ENCODE peak calls at places on chromosomes 6 and 20, in four cellular contexts. D is AG04450; L is CD8-positive, alpha-beta T cell; C is RWPE2. S is an unnamed sample.
A peak's percentile ranks its signal among the peaks of the same experiment; 100 is the strongest.

GRCh38 chr6:76885861-76886301 is 577.4 kb downstream of the HTR1B start:
- DNase-seq in D (no peak), L (no peak), C (no peak), S (peak; percentile 5)

GRCh38 chr20:4674672-4675071 is 47.0 kb upstream of the PRND start:
- DNase-seq in D (no peak), L (no peak), C (no peak), S (no peak)

GRCh38 chr6:138724015-138724414 is 49.6 kb upstream of the CCDC28A start:
- DNase-seq in L (no peak), D (no peak), C (no peak), S (no peak)

GRCh38 chr20:35739294-35740163 is 2.5 kb downstream of the RBM39 start:
- DNase-seq in C (peak; percentile 39), L (no peak), D (no peak), S (no peak)

GRCh38 chr6:44001318-44001868 is 125.9 kb downstream of the MRPL14 start:
- DNase-seq in L (no peak), C (no peak), D (no peak), S (no peak)

GRCh38 chr6:100456881-100457220 is 7.9 kb downstream of the SIM1 start:
- DNase-seq in C (no peak), L (no peak), D (no peak), S (no peak)

GRCh38 chr6:31037692-31038091 is 27.4 kb downstream of the MUC22 start:
- DNase-seq in D (peak; percentile 27), C (no peak), L (no peak), S (no peak)

GRCh38 chr6:19892250-19892649 is 55.1 kb downstream of the ID4 start:
- DNase-seq in L (no peak), D (no peak), C (peak; percentile 88), S (peak; percentile 89)

GRCh38 chr6:136549359-136550044 is 720 bp downstream of the MAP7 start:
- DNase-seq in C (peak; percentile 59), L (no peak), D (no peak), S (peak; percentile 19)

GRCh38 chr6:53803081-53803860 is 8.5 kb downstream of the LRRC1 start:
- DNase-seq in D (peak; percentile 33), L (no peak), C (no peak), S (no peak)

GRCh38 chr20:49435639-49436038 is 46.8 kb downstream of the KCNB1 start:
- DNase-seq in C (no peak), L (no peak), D (no peak), S (no peak)

GRCh38 chr6:39508513-39508912 is 186.0 kb upstream of the KCNK16 start:
- DNase-seq in C (no peak), D (no peak), L (no peak), S (no peak)

GRCh38 chr20:9015984-9016324 is 52.9 kb upstream of the PLCB4 start:
- DNase-seq in C (no peak), L (no peak), D (no peak), S (peak; percentile 16)

GRCh38 chr20:46757754-46758678 is 48.6 kb downstream of the SLC2A10 start:
- DNase-seq in D (no peak), C (no peak), L (no peak), S (peak; percentile 87)

GRCh38 chr20:47360489-47361267 is 4.2 kb upstream of the ZMYND8 start:
- DNase-seq in D (peak; percentile 90), C (peak; percentile 96), L (no peak), S (peak; percentile 79)

GRCh38 chr20:53057579-53057978 is 85.4 kb downstream of the TSHZ2 start:
- DNase-seq in D (no peak), C (no peak), L (no peak), S (no peak)

GRCh38 chr6:19918436-19918835 is 81.3 kb downstream of the ID4 start:
- DNase-seq in C (no peak), L (no peak), D (no peak), S (no peak)

GRCh38 chr6:63671098-63671754 is 35.6 kb downstream of the PHF3 start:
- DNase-seq in D (no peak), C (no peak), L (no peak), S (no peak)

GRCh38 chr6:42523158-42523814 is 40.5 kb upstream of the UBR2 start:
- DNase-seq in C (no peak), D (no peak), L (no peak), S (no peak)

GRCh38 chr20:31835977-31836852 is 9.2 kb downstream of the FOXS1 start:
- DNase-seq in D (peak; percentile 74), C (peak; percentile 100), L (no peak), S (peak; percentile 97)

GRCh38 chr6:115137910-115138309 is 795.1 kb upstream of the HS3ST5 start:
- DNase-seq in C (no peak), L (no peak), D (no peak), S (no peak)

GRCh38 chr6:125947581-125947980 is 9.0 kb upstream of the HINT3 start:
- DNase-seq in C (no peak), L (no peak), D (no peak), S (peak; percentile 57)

GRCh38 chr20:58019027-58019849 is 209.2 kb downstream of the ANKRD60 start:
- DNase-seq in L (no peak), D (no peak), C (peak; percentile 76), S (no peak)

GRCh38 chr6:147506704-147507114 is 1.8 kb upstream of the SAMD5 start:
- DNase-seq in D (no peak), L (no peak), C (no peak), S (peak; percentile 51)

GRCh38 chr6:139979021-139979721 is 604.7 kb upstream of the CITED2 start:
- DNase-seq in D (no peak), L (no peak), C (no peak), S (no peak)

GRCh38 chr6:133512410-133513016 is 271.4 kb downstream of the EYA4 start:
- DNase-seq in L (no peak), D (peak; percentile 13), C (no peak), S (peak; percentile 38)

GRCh38 chr6:17470953-17471335 is 77.5 kb downstream of the CAP2 start:
- DNase-seq in C (no peak), L (no peak), D (peak; percentile 36), S (no peak)

GRCh38 chr6:39339111-39339510 is 16.6 kb upstream of the KCNK16 start:
- DNase-seq in L (no peak), D (no peak), C (no peak), S (no peak)

GRCh38 chr6:148500402-148500801 is 157.8 kb downstream of the SASH1 start:
- DNase-seq in C (no peak), D (no peak), L (no peak), S (no peak)

GRCh38 chr6:35737413-35738211 is 780 bp downstream of the ARMC12 start:
- DNase-seq in L (no peak), C (no peak), D (peak; percentile 77), S (peak; percentile 72)

GRCh38 chr6:136491674-136492235 is 58.5 kb downstream of the MAP7 start:
- DNase-seq in D (no peak), L (no peak), C (no peak), S (no peak)

GRCh38 chr20:58194176-58194796 is 34.2 kb downstream of the ANKRD60 start:
- DNase-seq in L (no peak), C (no peak), D (no peak), S (no peak)

GRCh38 chr6:63858691-63859090 is 223.1 kb downstream of the PHF3 start:
- DNase-seq in L (no peak), D (no peak), C (no peak), S (no peak)

GRCh38 chr6:391559-392440 is at the start of gene IRF4:
- DNase-seq in C (no peak), L (no peak), D (no peak), S (no peak)

DNA sequence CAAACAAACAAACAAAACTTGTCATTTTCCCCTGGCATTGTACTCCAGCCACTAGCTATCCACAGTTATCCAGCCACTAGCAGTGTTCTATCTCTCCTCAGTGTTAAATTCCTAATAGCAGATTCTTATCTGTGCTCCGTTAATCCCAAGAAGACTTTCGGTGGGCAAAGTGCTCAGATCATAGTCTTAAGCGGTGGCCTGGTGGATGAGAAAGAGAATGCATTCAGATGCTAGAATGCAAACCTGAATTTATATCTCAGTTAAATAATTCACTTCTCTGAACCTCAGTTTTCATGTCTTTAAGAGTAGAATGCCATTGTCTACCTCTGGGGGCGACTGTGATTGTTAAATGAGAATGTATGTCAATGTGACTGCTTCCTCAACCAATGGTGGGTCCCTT is 47.7 kb upstream of the KCNG1 start:
- DNase-seq in D (no peak), C (no peak), L (no peak), S (no peak)
- TF ChIP-seq CTCF in D (no peak), C (no peak), L (no peak), S (no peak)

GRCh38 chr6:27894839-27895762 is 17.1 kb downstream of the OR2B2 start:
- DNase-seq in C (no peak), D (peak; percentile 75), L (peak; percentile 32), S (peak; percentile 79)
- TF ChIP-seq CTCF in C (peak; percentile 90), D (peak; percentile 88), L (peak; percentile 75), S (peak; percentile 85)

DNA sequence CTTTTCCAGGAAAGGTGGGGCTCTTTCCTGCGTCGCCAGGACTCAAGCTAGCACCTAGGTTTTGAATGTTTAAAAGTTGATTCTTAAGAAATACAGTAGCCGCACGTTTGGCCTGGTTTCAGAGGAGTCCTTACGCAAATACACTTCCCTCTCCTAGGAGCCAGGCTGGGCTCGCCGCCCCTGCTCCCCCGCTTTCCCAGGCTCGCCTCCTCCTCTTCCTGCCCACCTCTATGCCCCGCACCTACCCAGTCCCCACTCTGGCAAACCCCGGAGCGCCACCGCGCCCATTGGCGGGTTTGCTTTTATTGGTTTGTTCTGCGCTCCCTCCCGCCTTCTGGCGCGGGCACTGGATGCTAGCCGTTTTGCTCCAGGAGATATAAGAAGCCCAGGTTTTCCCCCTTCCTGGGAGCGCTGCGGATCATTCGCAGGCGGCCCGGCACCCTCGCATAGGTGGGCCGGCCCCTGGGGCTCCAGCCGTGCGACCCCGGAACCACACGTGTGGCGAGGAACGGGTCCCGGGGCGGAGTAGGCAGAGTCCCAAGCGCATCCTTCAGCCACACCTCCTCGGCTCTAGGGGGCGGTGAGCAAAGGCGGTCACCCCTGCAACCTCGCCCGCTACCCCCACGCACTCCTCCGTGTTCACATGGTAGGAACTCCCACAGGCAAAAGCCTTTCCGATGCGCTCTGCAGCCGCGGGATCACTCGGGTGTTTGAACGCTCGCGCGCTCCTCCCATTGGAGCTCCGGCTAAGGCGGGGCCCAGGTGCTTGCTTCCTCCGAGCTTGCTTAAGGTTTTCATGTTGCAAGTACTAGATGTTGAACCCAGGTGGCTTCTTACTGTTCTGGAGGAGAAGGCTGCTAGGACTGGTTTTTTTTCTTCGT is 119.0 kb downstream of the RTN4IP1 start:
- DNase-seq in C (peak; percentile 90), L (no peak), D (no peak), S (peak; percentile 69)
- TF ChIP-seq CTCF in C (peak; percentile 32), L (no peak), D (no peak), S (no peak)

GRCh38 chr20:25082498-25082873 is 545 bp upstream of the VSX1 start:
- DNase-seq in L (no peak), D (no peak), C (peak; percentile 54), S (no peak)
- TF ChIP-seq CTCF in L (no peak), D (no peak), C (no peak), S (no peak)